ENCODE peak calls at places on chromosomes 12 and 14, in six cellular contexts. One of them, this sample, is unnamed.

GRCh38 chr14:32010561-32011188 is 66.4 kb upstream of the ARHGAP5 start:
- DNase-seq in ascending aorta: no peak
- DNase-seq in AG09309: no peak
- DNase-seq in fibroblast of the aortic adventitia: peak
- DNase-seq in AG04450: no peak
- DNase-seq in GM12878: no peak
- DNase-seq in this sample: no peak

GRCh38 chr14:22118894-22119477 is 445.4 kb upstream of the OR4E1 start:
- DNase-seq in ascending aorta: no peak
- DNase-seq in AG09309: no peak
- DNase-seq in fibroblast of the aortic adventitia: no peak
- DNase-seq in AG04450: peak
- DNase-seq in GM12878: no peak
- DNase-seq in this sample: no peak

GRCh38 chr12:122687091-122687490 is 16.1 kb downstream of the HCAR2 start:
- DNase-seq in ascending aorta: no peak
- DNase-seq in AG09309: no peak
- DNase-seq in fibroblast of the aortic adventitia: peak
- DNase-seq in AG04450: no peak
- DNase-seq in GM12878: no peak
- DNase-seq in this sample: no peak

GRCh38 chr12:108712925-108713203 is 18.5 kb downstream of the CORO1C start:
- DNase-seq in ascending aorta: no peak
- DNase-seq in AG09309: no peak
- DNase-seq in fibroblast of the aortic adventitia: no peak
- DNase-seq in AG04450: no peak
- DNase-seq in GM12878: no peak
- DNase-seq in this sample: no peak

GRCh38 chr14:72752034-72752412 is 141.9 kb downstream of the DPF3 start:
- DNase-seq in ascending aorta: no peak
- DNase-seq in AG09309: no peak
- DNase-seq in fibroblast of the aortic adventitia: no peak
- DNase-seq in AG04450: no peak
- DNase-seq in GM12878: no peak
- DNase-seq in this sample: no peak

GRCh38 chr12:120012067-120012621 is 23.1 kb downstream of the BICDL1 start:
- DNase-seq in ascending aorta: no peak
- DNase-seq in AG09309: no peak
- DNase-seq in fibroblast of the aortic adventitia: no peak
- DNase-seq in AG04450: no peak
- DNase-seq in GM12878: peak
- DNase-seq in this sample: no peak

GRCh38 chr12:22313276-22313995 is 21.1 kb downstream of the ST8SIA1 start:
- DNase-seq in ascending aorta: no peak
- DNase-seq in AG09309: no peak
- DNase-seq in fibroblast of the aortic adventitia: no peak
- DNase-seq in AG04450: no peak
- DNase-seq in GM12878: no peak
- DNase-seq in this sample: no peak

GRCh38 chr12:95653761-95654546 is 102.7 kb upstream of the USP44 start:
- DNase-seq in ascending aorta: peak
- DNase-seq in AG09309: peak
- DNase-seq in fibroblast of the aortic adventitia: peak
- DNase-seq in AG04450: peak
- DNase-seq in GM12878: no peak
- DNase-seq in this sample: peak

GRCh38 chr12:9699898-9700605 is 30.5 kb downstream of the CLEC2D start:
- DNase-seq in ascending aorta: no peak
- DNase-seq in AG09309: no peak
- DNase-seq in fibroblast of the aortic adventitia: peak
- DNase-seq in AG04450: no peak
- DNase-seq in GM12878: no peak
- DNase-seq in this sample: no peak

GRCh38 chr12:20646239-20646827 is 48.8 kb upstream of the SLCO1C1 start:
- DNase-seq in ascending aorta: no peak
- DNase-seq in AG09309: peak
- DNase-seq in fibroblast of the aortic adventitia: peak
- DNase-seq in AG04450: no peak
- DNase-seq in GM12878: no peak
- DNase-seq in this sample: no peak

GRCh38 chr14:54481695-54482094 is 7.1 kb downstream of the GMFB start:
- DNase-seq in ascending aorta: no peak
- DNase-seq in AG09309: no peak
- DNase-seq in fibroblast of the aortic adventitia: no peak
- DNase-seq in AG04450: no peak
- DNase-seq in GM12878: no peak
- DNase-seq in this sample: no peak

GRCh38 chr14:69291396-69291795 is 31.4 kb downstream of the GALNT16 start:
- DNase-seq in ascending aorta: no peak
- DNase-seq in AG09309: no peak
- DNase-seq in fibroblast of the aortic adventitia: no peak
- DNase-seq in AG04450: no peak
- DNase-seq in GM12878: no peak
- DNase-seq in this sample: no peak

GRCh38 chr12:57811028-57811755 is 7.3 kb downstream of the AVIL start:
- DNase-seq in ascending aorta: no peak
- DNase-seq in AG09309: no peak
- DNase-seq in fibroblast of the aortic adventitia: no peak
- DNase-seq in AG04450: no peak
- DNase-seq in GM12878: no peak
- DNase-seq in this sample: no peak

GRCh38 chr12:25459541-25459951 is 93.5 kb downstream of the LMNTD1 start:
- DNase-seq in ascending aorta: no peak
- DNase-seq in AG09309: no peak
- DNase-seq in fibroblast of the aortic adventitia: no peak
- DNase-seq in AG04450: no peak
- DNase-seq in GM12878: peak
- DNase-seq in this sample: no peak

GRCh38 chr12:133135747-133136146 is 5.3 kb downstream of the ZNF10 start:
- DNase-seq in ascending aorta: no peak
- DNase-seq in AG09309: no peak
- DNase-seq in fibroblast of the aortic adventitia: no peak
- DNase-seq in AG04450: no peak
- DNase-seq in GM12878: no peak
- DNase-seq in this sample: no peak

GRCh38 chr12:47848853-47849252 is 29.1 kb upstream of the HDAC7 start:
- DNase-seq in ascending aorta: no peak
- DNase-seq in AG09309: no peak
- DNase-seq in fibroblast of the aortic adventitia: no peak
- DNase-seq in AG04450: no peak
- DNase-seq in GM12878: no peak
- DNase-seq in this sample: no peak

GRCh38 chr12:108622425-108622824 is 11.3 kb downstream of the SELPLG start:
- DNase-seq in ascending aorta: no peak
- DNase-seq in AG09309: no peak
- DNase-seq in fibroblast of the aortic adventitia: peak
- DNase-seq in AG04450: no peak
- DNase-seq in GM12878: no peak
- DNase-seq in this sample: no peak

GRCh38 chr12:11822071-11822818 is 172.8 kb downstream of the ETV6 start:
- DNase-seq in ascending aorta: peak
- DNase-seq in AG09309: no peak
- DNase-seq in fibroblast of the aortic adventitia: peak
- DNase-seq in AG04450: peak
- DNase-seq in GM12878: peak
- DNase-seq in this sample: peak

GRCh38 chr12:6941786-6942185 is 1.8 kb upstream of the RNU7-1 start:
- DNase-seq in ascending aorta: no peak
- DNase-seq in AG09309: no peak
- DNase-seq in fibroblast of the aortic adventitia: no peak
- DNase-seq in AG04450: no peak
- DNase-seq in GM12878: no peak
- DNase-seq in this sample: no peak

GRCh38 chr12:45988259-45988658 is 2.1 kb downstream of the SCAF11 start:
- DNase-seq in ascending aorta: no peak
- DNase-seq in AG09309: no peak
- DNase-seq in fibroblast of the aortic adventitia: peak
- DNase-seq in AG04450: no peak
- DNase-seq in GM12878: no peak
- DNase-seq in this sample: no peak

GRCh38 chr12:95004610-95005009 is 1.1 kb upstream of the NDUFA12 start:
- DNase-seq in ascending aorta: no peak
- DNase-seq in AG09309: no peak
- DNase-seq in fibroblast of the aortic adventitia: peak
- DNase-seq in AG04450: no peak
- DNase-seq in GM12878: no peak
- DNase-seq in this sample: no peak

GRCh38 chr12:72098622-72099021 is 160.0 kb downstream of the TPH2 start:
- DNase-seq in ascending aorta: no peak
- DNase-seq in AG09309: no peak
- DNase-seq in fibroblast of the aortic adventitia: no peak
- DNase-seq in AG04450: no peak
- DNase-seq in GM12878: no peak
- DNase-seq in this sample: no peak

GRCh38 chr12:71164877-71165197 is 7.0 kb upstream of the TSPAN8 start:
- DNase-seq in ascending aorta: no peak
- DNase-seq in AG09309: no peak
- DNase-seq in fibroblast of the aortic adventitia: no peak
- DNase-seq in AG04450: no peak
- DNase-seq in GM12878: no peak
- DNase-seq in this sample: peak

GRCh38 chr14:23557946-23558345 is 1.9 kb downstream of the THTPA start:
- DNase-seq in ascending aorta: no peak
- DNase-seq in AG09309: no peak
- DNase-seq in fibroblast of the aortic adventitia: no peak
- DNase-seq in AG04450: no peak
- DNase-seq in GM12878: no peak
- DNase-seq in this sample: no peak

GRCh38 chr12:67534046-67534445 is 114.5 kb upstream of the DYRK2 start:
- DNase-seq in ascending aorta: no peak
- DNase-seq in AG09309: no peak
- DNase-seq in fibroblast of the aortic adventitia: no peak
- DNase-seq in AG04450: no peak
- DNase-seq in GM12878: no peak
- DNase-seq in this sample: no peak

GRCh38 chr12:101256271-101256670 is 23.6 kb upstream of the UTP20 start:
- DNase-seq in ascending aorta: no peak
- DNase-seq in AG09309: no peak
- DNase-seq in fibroblast of the aortic adventitia: no peak
- DNase-seq in AG04450: no peak
- DNase-seq in GM12878: no peak
- DNase-seq in this sample: no peak

GRCh38 chr12:132055535-132056096 is 88.5 kb downstream of the DDX51 start:
- DNase-seq in ascending aorta: no peak
- DNase-seq in AG09309: no peak
- DNase-seq in fibroblast of the aortic adventitia: no peak
- DNase-seq in AG04450: no peak
- DNase-seq in GM12878: no peak
- DNase-seq in this sample: no peak

GRCh38 chr14:64758025-64758521 is 53.8 kb downstream of the PLEKHG3 start:
- DNase-seq in ascending aorta: no peak
- DNase-seq in AG09309: no peak
- DNase-seq in fibroblast of the aortic adventitia: peak
- DNase-seq in AG04450: no peak
- DNase-seq in GM12878: no peak
- DNase-seq in this sample: no peak

GRCh38 chr12:53623986-53624385 is 2.2 kb downstream of the ATF7 start:
- DNase-seq in ascending aorta: no peak
- DNase-seq in AG09309: no peak
- DNase-seq in fibroblast of the aortic adventitia: peak
- DNase-seq in AG04450: no peak
- DNase-seq in GM12878: no peak
- DNase-seq in this sample: no peak

GRCh38 chr12:7162691-7163114 is 26.8 kb upstream of the PEX5 start:
- DNase-seq in ascending aorta: no peak
- DNase-seq in AG09309: no peak
- DNase-seq in fibroblast of the aortic adventitia: peak
- DNase-seq in AG04450: no peak
- DNase-seq in GM12878: no peak
- DNase-seq in this sample: no peak

GRCh38 chr12:1474059-1474537 is 120.3 kb downstream of the FBXL14 start:
- DNase-seq in ascending aorta: peak
- DNase-seq in AG09309: peak
- DNase-seq in fibroblast of the aortic adventitia: peak
- DNase-seq in AG04450: peak
- DNase-seq in GM12878: no peak
- DNase-seq in this sample: peak
- H3K4me3 ChIP-seq in ascending aorta: no peak
- H3K4me3 ChIP-seq in AG09309: peak
- H3K4me3 ChIP-seq in fibroblast of the aortic adventitia: peak
- H3K4me3 ChIP-seq in AG04450: peak
- H3K4me3 ChIP-seq in GM12878: no peak
- H3K4me3 ChIP-seq in this sample: peak

GRCh38 chr12:116880817-116881324 is 370 bp downstream of the HRK start:
- DNase-seq in ascending aorta: no peak
- DNase-seq in AG09309: no peak
- DNase-seq in fibroblast of the aortic adventitia: peak
- DNase-seq in AG04450: no peak
- DNase-seq in GM12878: no peak
- DNase-seq in this sample: no peak
- H3K4me3 ChIP-seq in ascending aorta: peak
- H3K4me3 ChIP-seq in AG09309: no peak
- H3K4me3 ChIP-seq in fibroblast of the aortic adventitia: peak
- H3K4me3 ChIP-seq in AG04450: peak
- H3K4me3 ChIP-seq in GM12878: no peak
- H3K4me3 ChIP-seq in this sample: peak

DNA sequence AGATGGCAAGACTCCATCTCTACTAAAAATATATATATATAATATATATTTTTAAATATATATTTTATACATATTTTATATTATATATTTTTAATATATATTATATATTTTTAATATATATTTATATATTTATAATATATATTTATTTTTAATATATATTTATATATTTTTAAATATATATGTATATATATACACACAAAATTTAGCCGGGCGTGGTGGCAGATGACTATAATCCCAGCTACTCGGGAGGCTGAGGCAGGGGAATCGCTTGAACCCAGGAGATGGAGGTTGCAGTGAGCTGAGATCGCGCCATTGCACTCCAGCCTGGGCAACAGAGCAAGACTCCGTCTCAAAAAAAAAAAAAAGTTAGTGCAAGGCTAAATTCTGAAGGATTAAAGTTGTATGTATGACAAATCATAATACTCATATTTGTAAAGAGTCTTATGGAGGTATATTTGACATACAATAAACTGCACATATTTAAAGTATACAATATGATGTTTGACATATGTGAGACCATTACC is 7.7 kb upstream of the TDG start:
- DNase-seq in ascending aorta: no peak
- DNase-seq in AG09309: no peak
- DNase-seq in fibroblast of the aortic adventitia: no peak
- DNase-seq in AG04450: no peak
- DNase-seq in GM12878: no peak
- DNase-seq in this sample: no peak
- H3K4me3 ChIP-seq in ascending aorta: peak
- H3K4me3 ChIP-seq in AG09309: no peak
- H3K4me3 ChIP-seq in fibroblast of the aortic adventitia: no peak
- H3K4me3 ChIP-seq in AG04450: no peak
- H3K4me3 ChIP-seq in GM12878: peak
- H3K4me3 ChIP-seq in this sample: peak

DNA sequence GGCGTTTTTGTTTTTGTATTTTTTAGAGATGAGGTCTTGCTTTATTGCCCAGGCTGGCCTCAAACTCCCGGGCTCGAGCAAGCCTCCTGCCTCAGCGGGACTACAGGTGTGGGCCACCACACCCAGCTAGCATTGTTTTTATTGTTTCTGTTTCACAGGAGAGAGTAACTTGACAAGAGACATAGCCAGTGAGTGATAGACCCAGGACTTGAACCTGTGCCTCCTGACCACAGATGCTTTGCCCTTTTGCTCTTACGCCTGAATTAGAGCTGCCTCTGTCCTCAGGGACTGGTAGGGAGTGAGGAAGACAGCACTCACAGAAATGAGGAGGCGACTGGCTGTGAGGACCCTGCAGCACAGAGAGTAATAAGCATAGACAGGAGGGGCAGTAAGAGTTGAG is 2.3 kb downstream of the EVL start:
- DNase-seq in ascending aorta: no peak
- DNase-seq in AG09309: no peak
- DNase-seq in fibroblast of the aortic adventitia: no peak
- DNase-seq in AG04450: no peak
- DNase-seq in GM12878: no peak
- DNase-seq in this sample: no peak
- H3K4me3 ChIP-seq in ascending aorta: no peak
- H3K4me3 ChIP-seq in AG09309: no peak
- H3K4me3 ChIP-seq in fibroblast of the aortic adventitia: no peak
- H3K4me3 ChIP-seq in AG04450: no peak
- H3K4me3 ChIP-seq in GM12878: peak
- H3K4me3 ChIP-seq in this sample: no peak

This sample was measured in epithelial cell of proximal tubule.